ENCODE peak calls at places on chromosomes 7 and 10, in eight cellular contexts. U, T, K, Q, V, P, A and Y are unnamed samples.

GRCh38 chr7:94062372-94062771 is 58.2 kb upstream of the BET1 start:
- ATAC-seq in A (no peak), V (no peak), P (no peak), U (no peak), T (no peak), K (no peak), Q (no peak), Y (no peak)

GRCh38 chr7:100884741-100885439 is 4.6 kb downstream of the UFSP1 start:
- ATAC-seq in A (no peak), Q (peak; percentile 11), K (no peak), P (no peak), T (peak; percentile 37), V (no peak), U (no peak), Y (no peak)

GRCh38 chr10:51501396-51501795 is 198.0 kb downstream of the CSTF2T start:
- ATAC-seq in A (no peak), T (no peak), P (no peak), V (no peak), K (no peak), Q (no peak), U (no peak), Y (peak; percentile 57)

GRCh38 chr7:78121878-78122277 is 323.3 kb downstream of the PHTF2 start:
- ATAC-seq in K (no peak), Q (no peak), P (no peak), V (no peak), U (no peak), T (no peak), A (no peak), Y (no peak)

GRCh38 chr7:131509087-131509486 is 47.3 kb downstream of the PODXL start:
- ATAC-seq in K (no peak), T (no peak), V (no peak), Q (no peak), A (no peak), U (no peak), P (no peak), Y (no peak)

GRCh38 chr10:123140164-123140982 is 4.6 kb downstream of the HMX3 start:
- ATAC-seq in P (no peak), Q (no peak), U (no peak), K (no peak), T (no peak), V (no peak), A (no peak), Y (no peak)

GRCh38 chr7:11831383-11831726 is 643 bp downstream of the THSD7A start:
- ATAC-seq in P (peak; percentile 35), K (no peak), T (no peak), U (peak; percentile 64), Q (no peak), V (no peak), A (peak; percentile 23), Y (peak; percentile 39)

GRCh38 chr10:86222336-86222650 is 144.3 kb downstream of the GRID1 start:
- ATAC-seq in V (no peak), A (no peak), K (no peak), U (no peak), Q (no peak), T (no peak), P (no peak), Y (no peak)

GRCh38 chr10:130957423-130957822 is 354.1 kb downstream of the TCERG1L start:
- ATAC-seq in P (no peak), U (no peak), V (no peak), Q (no peak), T (no peak), A (no peak), K (no peak), Y (no peak)

GRCh38 chr10:100912013-100912608 is 652 bp upstream of the SLF2 start:
- ATAC-seq in V (no peak), P (no peak), K (no peak), A (no peak), Q (peak; percentile 25), U (no peak), T (peak; percentile 9), Y (no peak)

GRCh38 chr7:158539711-158540146 is 47.9 kb downstream of the PTPRN2 start:
- ATAC-seq in P (peak; percentile 7), U (no peak), V (no peak), Q (no peak), T (no peak), A (no peak), K (no peak), Y (peak; percentile 22)

GRCh38 chr7:38330048-38330447 is 56.6 kb upstream of the TARP start:
- ATAC-seq in V (no peak), A (peak; percentile 30), Q (peak; percentile 51), P (no peak), K (no peak), U (no peak), T (peak; percentile 67), Y (no peak)

GRCh38 chr10:87721781-87722180 is 62.1 kb downstream of the PAPSS2 start:
- ATAC-seq in T (no peak), P (no peak), A (no peak), U (no peak), K (no peak), V (no peak), Q (no peak), Y (no peak)
- H3K4me3 ChIP-seq in T (no peak overlapping the region), P (no peak overlapping the region), A (no peak overlapping the region), U (no peak overlapping the region), K (no peak overlapping the region), V (no peak overlapping the region), Q (no peak overlapping the region), Y (no peak overlapping the region)

GRCh38 chr10:93566435-93567276 is at the start of gene FFAR4:
- ATAC-seq in P (peak; percentile 85), T (no peak), U (peak; percentile 90), A (peak; percentile 90), Q (peak; percentile 31), V (peak; percentile 57), K (no peak), Y (peak; percentile 68)
- H3K27me3 ChIP-seq in P (peaks cover 34% of the 10 kb centered on the region), T (no peaks in the 10 kb centered on the region), U (peaks cover 28% of the 10 kb centered on the region), A (peaks cover 39% of the 10 kb centered on the region), Q (no peaks in the 10 kb centered on the region), V (no peaks in the 10 kb centered on the region), K (no peaks in the 10 kb centered on the region), Y (peaks cover 76% of the 10 kb centered on the region)

GRCh38 chr10:25232229-25232628 is 57.4 kb downstream of the GPR158 start:
- ATAC-seq in A (no peak), P (no peak), K (no peak), T (no peak), V (no peak), Q (no peak), U (no peak), Y (no peak)
- H3K4me3 ChIP-seq in A (no peak overlapping the region), P (no peak overlapping the region), K (no peak overlapping the region), T (no peak overlapping the region), V (no peak overlapping the region), Q (no peak overlapping the region), U (no peak overlapping the region), Y (no peak overlapping the region)

GRCh38 chr7:151088019-151088855 is 2.0 kb downstream of the AGAP3 start:
- ATAC-seq in P (no peak), K (no peak), Q (no peak), U (no peak), V (no peak), T (no peak), A (no peak), Y (no peak)
- H3K27me3 ChIP-seq in P (no peaks in the 10 kb centered on the region), K (no peaks in the 10 kb centered on the region), Q (no peaks in the 10 kb centered on the region), U (no peaks in the 10 kb centered on the region), V (no peaks in the 10 kb centered on the region), T (no peaks in the 10 kb centered on the region), A (no peaks in the 10 kb centered on the region), Y (no peaks in the 10 kb centered on the region)

GRCh38 chr7:155805826-155806095 is 6.5 kb downstream of the SHH start:
- ATAC-seq in A (no peak), U (no peak), K (no peak), T (no peak), P (no peak), V (no peak), Q (no peak), Y (no peak)
- H3K4me3 ChIP-seq in A (peak overlapping the region; percentile 49), U (peak overlapping the region; percentile 18), K (peak overlapping the region; percentile 58), T (peak overlapping the region; percentile 54), P (peak overlapping the region; percentile 42), V (no peak overlapping the region), Q (no peak overlapping the region), Y (peak overlapping the region; percentile 6)

DNA sequence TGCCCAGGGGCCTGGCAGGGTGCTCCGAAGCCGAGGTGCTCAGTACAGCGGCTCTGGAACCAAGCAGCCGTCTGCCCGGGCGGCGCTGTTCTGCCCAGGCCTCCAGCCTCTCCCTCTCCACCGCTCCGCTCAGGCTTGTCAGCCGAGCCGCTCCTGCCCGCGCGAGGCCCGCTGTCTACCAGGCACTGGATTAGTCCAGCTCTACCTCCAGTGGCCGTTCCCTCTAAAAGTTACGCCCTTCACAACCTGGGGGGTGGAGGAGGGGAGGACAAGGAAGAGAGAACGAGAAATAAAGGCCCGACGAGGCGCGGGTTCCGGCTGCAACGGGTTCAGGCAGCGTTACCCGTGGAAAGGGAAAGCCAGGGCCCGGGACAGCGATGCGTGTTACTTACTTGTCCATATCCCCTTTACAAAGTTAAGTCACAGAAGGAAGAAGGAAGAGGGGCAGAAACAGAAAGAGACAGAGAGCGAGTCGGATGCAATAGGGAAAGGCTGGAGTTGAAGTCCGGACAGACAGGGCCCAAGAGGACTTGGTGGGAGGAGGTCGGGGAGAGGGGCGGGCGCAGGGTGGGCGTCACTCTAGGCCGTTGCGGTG is 2.9 kb downstream of the SP8 start:
- ATAC-seq in A (peak; percentile 71), U (peak; percentile 82), T (no peak), V (peak; percentile 56), K (no peak), Q (peak; percentile 63), P (peak; percentile 75), Y (no peak)
- H3K27me3 ChIP-seq in A (peaks cover 100% of the 10 kb centered on the region), U (peaks cover 99% of the 10 kb centered on the region), T (peaks cover 33% of the 10 kb centered on the region), V (no peaks in the 10 kb centered on the region), K (peaks cover 10% of the 10 kb centered on the region), Q (no peaks in the 10 kb centered on the region), P (peaks cover 95% of the 10 kb centered on the region), Y (peaks cover 100% of the 10 kb centered on the region)

GRCh38 chr7:16063241-16063640 is 358.1 kb downstream of the CRPPA start:
- ATAC-seq in V (no peak), A (no peak), T (no peak), U (no peak), P (no peak), K (no peak), Q (no peak), Y (no peak)
- H3K4me3 ChIP-seq in V (no peak overlapping the region), A (no peak overlapping the region), T (no peak overlapping the region), U (no peak overlapping the region), P (no peak overlapping the region), K (peak overlapping the region; percentile 41), Q (no peak overlapping the region), Y (no peak overlapping the region)

GRCh38 chr10:8045728-8046494 is 8.6 kb upstream of the GATA3 start:
- ATAC-seq in K (no peak), T (no peak), A (no peak), Q (no peak), V (no peak), P (no peak), U (no peak), Y (no peak)
- H3K27me3 ChIP-seq in K (no peaks in the 10 kb centered on the region), T (peaks cover 86% of the 10 kb centered on the region), A (peaks cover 100% of the 10 kb centered on the region), Q (peaks cover 55% of the 10 kb centered on the region), V (no peaks in the 10 kb centered on the region), P (peaks cover 100% of the 10 kb centered on the region), U (peaks cover 98% of the 10 kb centered on the region), Y (peaks cover 100% of the 10 kb centered on the region)

GRCh38 chr10:104640339-104641149 is 546 bp upstream of the SORCS3 start:
- ATAC-seq in P (no peak), U (no peak), K (no peak), A (no peak), T (no peak), Q (no peak), V (no peak), Y (no peak)
- H3K4me3 ChIP-seq in P (no peak overlapping the region), U (no peak overlapping the region), K (peak overlapping the region; percentile 25), A (no peak overlapping the region), T (no peak overlapping the region), Q (no peak overlapping the region), V (no peak overlapping the region), Y (no peak overlapping the region)